ENCODE peak calls at places on chromosomes 4 and X, in eight cellular contexts. E is iris pigment epithelial cell, B is GM04504, G is lung microvascular endothelial cell, Z is tibial artery, F is NCI-H2171 treated with DMSO at 0.1 percent for 48 hours, A is H9, S is NCI-H1105 treated with DMSO at 0.1 percent for 48 hours. R is an unnamed sample.

GRCh38 chr4:168711197-168712120 is 214.6 kb downstream of the PALLD start:
- DNase-seq in F (no peak), E (peak), B (peak), S (no peak), G (peak), A (no peak), Z (peak), R (no peak)

GRCh38 chrX:96455078-96455477 is 229.6 kb upstream of the DIAPH2 start:
- DNase-seq in B (no peak), E (no peak), S (no peak), F (peak), Z (no peak), A (no peak), G (no peak), R (no peak)

GRCh38 chrX:39903937-39904336 is 193.8 kb downstream of the BCOR start:
- DNase-seq in F (no peak), Z (no peak), S (no peak), G (no peak), E (peak), A (no peak), B (no peak), R (no peak)

GRCh38 chr4:86359944-86360478 is at the start of gene MAPK10:
- DNase-seq in S (peak), G (peak), E (peak), B (no peak), Z (peak), A (peak), F (no peak), R (peak)

GRCh38 chrX:140762061-140762460 is 52.5 kb downstream of the LINC00632 start:
- DNase-seq in E (peak), F (no peak), S (peak), G (peak), A (peak), B (peak), Z (no peak), R (no peak)

GRCh38 chrX:149495573-149496071 is 9.5 kb downstream of the IDS start:
- DNase-seq in S (no peak), Z (no peak), F (no peak), G (peak), E (peak), A (no peak), B (peak), R (no peak)

GRCh38 chr4:6873792-6874461 is 35.7 kb upstream of the TBC1D14 start:
- DNase-seq in A (peak), Z (peak), B (no peak), G (peak), F (no peak), E (peak), S (peak), R (no peak)

GRCh38 chr4:65918217-65918616 is 247.9 kb upstream of the EPHA5 start:
- DNase-seq in B (no peak), F (peak), G (no peak), A (no peak), Z (no peak), S (peak), E (peak), R (no peak)

GRCh38 chr4:11297201-11297600 is 131.5 kb downstream of the HS3ST1 start:
- DNase-seq in B (no peak), A (no peak), F (no peak), E (peak), Z (no peak), G (no peak), S (no peak), R (no peak)

GRCh38 chr4:159451006-159451405 is 348.1 kb downstream of the RAPGEF2 start:
- DNase-seq in E (peak), A (no peak), F (no peak), S (no peak), G (no peak), B (no peak), Z (no peak), R (no peak)

GRCh38 chrX:105758784-105759183 is 63.6 kb upstream of the NRK start:
- DNase-seq in F (no peak), E (no peak), Z (no peak), A (no peak), B (no peak), S (no peak), G (no peak), R (no peak)

GRCh38 chrX:101659601-101660063 is at the start of gene ARMCX2:
- DNase-seq in A (peak), Z (peak), B (peak), F (peak), S (peak), G (peak), E (peak), R (no peak)